ENCODE peak calls at places on chromosome 21, in five cellular contexts. T is gastrocnemius medialis, L is transverse colon, A is Peyer's patch, G is AG09309. E is an unnamed sample.

GRCh38 chr21:45868488-45868887 is 113.1 kb upstream of the COL6A1 start:
- DNase-seq in A (no peak), G (no peak), L (no peak), T (no peak), E (no peak)

GRCh38 chr21:45209685-45210284 is 77.9 kb downstream of the POFUT2 start:
- DNase-seq in A (no peak), L (no peak), G (no peak), T (no peak), E (no peak)

GRCh38 chr21:39705849-39706248 is 39.1 kb upstream of the IGSF5 start:
- DNase-seq in L (no peak), G (peak), T (no peak), A (no peak), E (no peak)

GRCh38 chr21:39676054-39676771 is 63.5 kb downstream of the B3GALT5 start:
- DNase-seq in L (peak), A (no peak), T (peak), G (no peak), E (no peak)

GRCh38 chr21:29771491-29772066 is 168.2 kb downstream of the GRIK1 start:
- DNase-seq in L (no peak), A (no peak), G (no peak), T (no peak), E (no peak)

GRCh38 chr21:27149034-27149433 is 182.1 kb upstream of the ADAMTS5 start:
- DNase-seq in G (peak), L (no peak), A (no peak), T (no peak), E (no peak)

GRCh38 chr21:46205121-46205520 is 20.9 kb upstream of the SPATC1L start:
- DNase-seq in A (no peak), G (no peak), L (no peak), T (peak), E (no peak)

GRCh38 chr21:45529785-45530422 is 12.3 kb downstream of the SLC19A1 start:
- DNase-seq in T (no peak), A (no peak), G (no peak), L (no peak), E (no peak)

GRCh38 chr21:45386728-45387371 is 18.1 kb upstream of the COL18A1 start:
- DNase-seq in T (peak), L (no peak), G (peak), A (no peak), E (no peak)

GRCh38 chr21:31710586-31710985 is 21.3 kb downstream of the SCAF4 start:
- DNase-seq in G (peak), A (no peak), L (no peak), T (no peak), E (no peak)

GRCh38 chr21:36994501-36995189 is 11.9 kb upstream of the RIPPLY3 start:
- DNase-seq in G (no peak), L (no peak), A (no peak), T (no peak), E (no peak)
- TF ChIP-seq CTCF in G (no peak), L (no peak), A (no peak), T (no peak), E (no peak)

DNA sequence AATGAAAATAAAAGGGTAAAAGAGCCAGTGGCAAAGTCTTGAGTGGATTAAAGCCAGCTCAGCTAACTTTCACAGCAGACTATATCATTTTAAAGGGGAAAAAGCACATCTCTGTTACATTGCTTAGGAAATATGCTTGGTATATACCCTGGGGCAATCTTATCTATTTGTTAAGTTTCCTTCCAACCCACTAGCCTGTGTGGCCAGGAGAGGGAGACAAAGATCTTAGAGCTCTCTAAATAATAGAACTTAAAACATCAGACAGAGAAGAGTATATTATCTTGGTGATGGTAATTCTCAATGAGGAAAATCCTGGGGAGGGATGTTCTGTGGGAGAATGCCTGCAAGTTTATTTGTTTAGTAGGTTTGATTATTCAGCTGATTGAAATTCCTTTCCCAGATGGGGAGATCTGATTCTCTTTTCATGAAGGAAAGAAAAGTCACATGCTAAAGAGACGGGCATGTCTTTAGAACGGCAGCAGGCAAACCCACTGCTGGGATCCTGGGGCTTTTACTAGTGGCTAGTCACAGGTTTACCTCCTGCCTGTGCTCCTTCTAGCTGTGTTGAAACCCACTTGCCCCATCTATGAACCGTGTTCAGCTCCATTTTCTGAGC is 3.6 kb downstream of the KCNE2 start:
- DNase-seq in A (peak), L (peak), T (no peak), G (peak), E (no peak)
- TF ChIP-seq CTCF in A (peak), L (peak), T (peak), G (peak), E (peak)

DNA sequence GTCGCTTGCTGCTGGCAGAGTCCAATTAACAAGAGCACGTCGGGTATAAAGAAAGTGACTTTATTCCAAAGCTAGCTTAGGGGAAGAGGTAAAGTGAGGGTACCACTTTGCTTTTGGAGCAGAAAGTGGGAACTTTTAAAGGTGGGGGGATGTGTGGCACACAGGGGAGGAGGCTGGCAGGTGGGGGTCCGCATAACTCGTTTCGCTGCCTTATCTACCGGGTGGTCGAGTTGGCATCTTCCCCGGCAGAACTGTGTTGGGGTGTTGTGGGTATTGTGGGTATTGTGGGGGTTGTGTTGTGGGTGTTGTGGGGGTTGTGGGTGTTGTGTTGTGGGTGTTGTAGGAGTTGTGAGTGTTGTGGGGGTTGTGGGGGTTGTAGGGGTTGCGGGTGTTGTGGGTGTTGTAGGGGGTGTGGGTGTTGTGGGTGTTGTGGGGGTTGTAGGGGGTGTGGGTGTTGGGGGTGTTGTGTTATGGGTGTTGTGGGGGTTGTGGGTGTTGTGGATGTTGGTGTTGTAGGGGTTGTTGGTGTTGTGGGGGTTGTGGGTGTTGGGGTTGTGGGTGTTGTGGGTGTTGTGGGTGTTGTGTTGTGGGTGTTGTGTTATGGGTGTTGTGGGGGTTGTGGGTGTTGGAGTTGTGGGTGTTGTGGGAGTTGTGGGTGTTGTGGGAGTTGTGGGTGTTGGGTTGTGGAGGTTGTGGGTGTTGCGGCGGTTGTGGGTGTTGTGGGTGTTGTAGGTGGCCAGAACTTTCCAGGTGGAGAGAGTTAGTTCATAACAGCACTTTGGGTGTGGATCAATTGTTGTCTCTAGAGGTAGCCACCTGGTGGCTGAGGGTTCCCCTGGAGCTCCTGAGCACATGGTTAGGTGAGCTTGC is 52.7 kb downstream of the AGPAT3 start:
- DNase-seq in A (no peak), L (peak), G (no peak), T (no peak), E (peak)
- TF ChIP-seq CTCF in A (peak), L (peak), G (no peak), T (no peak), E (no peak)

GRCh38 chr21:19603011-19603593 is 1199.5 kb upstream of the TMPRSS15 start:
- DNase-seq in A (no peak), T (no peak), L (no peak), G (no peak), E (no peak)

GRCh38 chr21:19609611-19610010 is 1206.0 kb upstream of the TMPRSS15 start:
- DNase-seq in T (no peak), G (no peak), A (no peak), L (no peak), E (no peak)

DNA sequence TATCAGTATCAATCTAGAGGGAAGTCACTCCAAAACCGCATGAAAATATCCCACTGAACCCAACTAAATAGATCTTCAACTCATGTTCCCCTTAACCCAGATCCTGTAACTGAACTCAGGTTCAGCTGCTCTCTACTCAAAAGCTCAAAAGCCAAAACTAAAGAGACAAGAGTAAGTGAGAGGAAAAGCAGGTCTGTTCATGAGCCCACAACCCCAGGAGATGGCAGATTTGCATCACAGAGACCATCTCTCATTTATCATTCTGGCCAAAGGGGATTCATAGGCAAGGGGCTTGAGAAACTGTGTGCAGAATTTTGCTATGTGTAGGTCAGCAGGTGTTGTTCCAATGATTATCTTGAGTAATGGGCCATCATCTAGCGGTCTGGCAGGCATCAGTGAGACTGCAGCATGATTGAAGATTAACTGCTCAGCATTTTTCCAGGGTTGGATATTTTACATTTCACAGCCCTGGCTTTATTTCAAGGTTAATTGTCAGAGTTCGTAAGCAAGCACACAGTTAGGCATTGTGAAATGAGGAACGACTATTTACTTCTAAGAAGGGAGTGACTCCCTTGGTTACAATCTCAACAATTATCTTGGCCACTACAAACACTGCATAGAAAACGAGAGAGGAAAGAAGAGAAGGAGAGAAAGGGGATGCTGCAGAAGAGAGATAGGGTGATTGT is 1204.5 kb upstream of the TMPRSS15 start:
- DNase-seq in L (no peak), G (no peak), T (no peak), A (no peak), E (no peak)
- TF ChIP-seq CTCF in L (no peak), G (no peak), T (no peak), A (no peak), E (no peak)

GRCh38 chr21:36030581-36031189 is 29.6 kb downstream of the SETD4 start:
- DNase-seq in L (no peak), G (no peak), T (no peak), A (no peak), E (no peak)
- TF ChIP-seq CTCF in L (no peak), G (no peak), T (no peak), A (no peak), E (no peak)

DNA sequence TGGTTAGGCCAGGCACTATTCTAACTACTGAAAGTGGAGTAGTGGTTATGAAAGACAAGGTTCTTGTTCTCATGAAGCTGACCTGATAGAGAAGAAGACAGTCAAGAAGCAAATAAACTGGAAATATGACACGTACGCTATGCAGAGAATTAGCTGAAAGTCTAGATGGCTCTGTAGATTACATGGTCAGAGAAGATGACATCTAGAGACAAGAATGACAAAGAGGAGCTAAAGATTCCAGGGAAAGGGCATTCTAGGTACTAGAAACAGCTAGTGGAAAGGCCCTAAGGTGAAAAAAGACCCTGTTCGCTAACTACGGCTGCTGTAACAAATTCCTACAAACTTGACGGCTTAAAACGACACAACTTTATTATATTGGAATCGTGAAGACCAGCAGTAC is 68.0 kb upstream of the NRIP1 start:
- DNase-seq in L (no peak), G (no peak), T (no peak), A (no peak), E (no peak)
- TF ChIP-seq CTCF in L (no peak), G (no peak), T (no peak), A (no peak), E (no peak)

GRCh38 chr21:38341546-38342012 is 84.8 kb downstream of the KCNJ15 start:
- DNase-seq in L (no peak), T (no peak), G (no peak), A (no peak), E (no peak)
- TF ChIP-seq CTCF in L (no peak), T (no peak), G (no peak), A (no peak), E (no peak)